ENCODE peak calls at places on chromosomes 6 and 20, in ten cellular contexts. A is activated CD8-positive, alpha-beta memory T cell treated with anti-CD3 and anti-CD28 coated beads, Interleukin-2, amount 50 U/mL, for 48 hours; S is KBM-7; D is HCT116; Y is activated naive CD4-positive, alpha-beta T cell treated with anti-CD3 and anti-CD28 coated beads, Interleukin-2, amount 10 ng/mL, durations not matched to agents 7 days and 5 days; F is colonic mucosa; H is effector CD4-positive, alpha-beta T cell; J is stimulated activated CD8-positive, alpha-beta memory T cell treated with anti-CD3 and anti-CD28 coated beads, Interleukin-15, amount 100 ng/mL, for 4 hours; V is NCI-H460; Q is stimulated activated CD4-positive, alpha-beta T cell treated with anti-CD3 and anti-CD28 coated beads, Interleukin-2, amount 100 ng/mL, for 4 hours. O is an unnamed sample.

GRCh38 chr6:117555262-117555849 is 47.0 kb downstream of the GOPC start:
- DNase-seq in A (no peak), S (no peak), D (no peak), Y (no peak), F (no peak), H (no peak), J (no peak), V (no peak), Q (no peak), O (no peak)

GRCh38 chr6:51854876-51855275 is 232.5 kb downstream of the PKHD1 start:
- DNase-seq in A (no peak), S (no peak), D (no peak), Y (no peak), F (no peak), H (no peak), J (no peak), V (no peak), Q (no peak), O (no peak)

GRCh38 chr20:5657873-5658200 is 92.4 kb upstream of the SHLD1 start:
- DNase-seq in A (no peak), S (no peak), D (no peak), Y (no peak), F (no peak), H (no peak), J (no peak), V (no peak), Q (no peak), O (no peak)

GRCh38 chr20:25510721-25511120 is 74.6 kb downstream of the NINL start:
- DNase-seq in A (no peak), S (no peak), D (no peak), Y (no peak), F (no peak), H (no peak), J (no peak), V (no peak), Q (no peak), O (no peak)

GRCh38 chr6:105489213-105489525 is 86.3 kb upstream of the PREP start:
- DNase-seq in A (no peak), S (no peak), D (no peak), Y (no peak), F (no peak), H (no peak), J (no peak), V (no peak), Q (no peak), O (no peak)

GRCh38 chr20:45972500-45973183 is 639 bp upstream of the ZNF335 start:
- DNase-seq in A (no peak), S (no peak), D (no peak), Y (peak), F (no peak), H (no peak), J (no peak), V (peak), Q (no peak), O (no peak)

GRCh38 chr6:162364488-162364887 is 363.1 kb downstream of the PRKN start:
- DNase-seq in A (no peak), S (no peak), D (no peak), Y (no peak), F (no peak), H (no peak), J (no peak), V (no peak), Q (no peak), O (no peak)

GRCh38 chr6:54910326-54910952 is 63.9 kb downstream of the FAM83B start:
- DNase-seq in A (no peak), S (no peak), D (no peak), Y (no peak), F (peak), H (no peak), J (no peak), V (no peak), Q (no peak), O (no peak)

GRCh38 chr20:35626386-35627001 is 10.9 kb downstream of the SPAG4 start:
- DNase-seq in A (peak), S (no peak), D (no peak), Y (no peak), F (no peak), H (no peak), J (no peak), V (no peak), Q (no peak), O (no peak)

GRCh38 chr6:142846459-142846831 is 98.5 kb downstream of the HIVEP2 start:
- DNase-seq in A (no peak), S (no peak), D (no peak), Y (no peak), F (no peak), H (peak), J (no peak), V (no peak), Q (peak), O (no peak)

GRCh38 chr6:54846243-54846856 is at the start of gene FAM83B:
- DNase-seq in A (no peak), S (no peak), D (peak), Y (no peak), F (peak), H (no peak), J (no peak), V (no peak), Q (no peak), O (no peak)

GRCh38 chr6:16822975-16823374 is 61.7 kb upstream of the ATXN1 start:
- DNase-seq in A (no peak), S (no peak), D (no peak), Y (no peak), F (no peak), H (no peak), J (no peak), V (no peak), Q (no peak), O (no peak)

GRCh38 chr6:70312165-70312564 is 9.3 kb upstream of the COL9A1 start:
- DNase-seq in A (no peak), S (peak), D (peak), Y (no peak), F (no peak), H (no peak), J (no peak), V (no peak), Q (no peak), O (peak)